ENCODE peak calls at places on chromosomes 2 and 18, in five cellular contexts. One of them, this sample, is unnamed.

GRCh38 chr18:28511421-28511821 is 334.5 kb upstream of the CDH2 start:
- DNase-seq in GM12865: no peak
- DNase-seq in transverse colon: no peak
- DNase-seq in lower leg skin: no peak
- DNase-seq in foreskin keratinocyte: peak; percentile 40
- DNase-seq in this sample: no peak

GRCh38 chr2:180246281-180246680 is 239.2 kb upstream of the CWC22 start:
- DNase-seq in foreskin keratinocyte: no peak
- DNase-seq in lower leg skin: no peak
- DNase-seq in GM12865: no peak
- DNase-seq in transverse colon: no peak
- DNase-seq in this sample: no peak

GRCh38 chr2:240325654-240326031 is 109.8 kb upstream of the GPC1 start:
- DNase-seq in GM12865: no peak
- DNase-seq in foreskin keratinocyte: no peak
- DNase-seq in transverse colon: no peak
- DNase-seq in lower leg skin: no peak
- DNase-seq in this sample: peak; percentile 74

GRCh38 chr2:136386046-136386445 is 268.1 kb upstream of the CXCR4 start:
- DNase-seq in transverse colon: no peak
- DNase-seq in GM12865: no peak
- DNase-seq in lower leg skin: no peak
- DNase-seq in foreskin keratinocyte: no peak
- DNase-seq in this sample: peak; percentile 28

GRCh38 chr2:229714736-229715541 is 584 bp upstream of the DNER start:
- DNase-seq in GM12865: peak; percentile 44
- DNase-seq in lower leg skin: no peak
- DNase-seq in foreskin keratinocyte: no peak
- DNase-seq in transverse colon: peak; percentile 39
- DNase-seq in this sample: peak; percentile 71

GRCh38 chr2:48414640-48414979 is 115.3 kb upstream of the STON1 start:
- DNase-seq in GM12865: no peak
- DNase-seq in foreskin keratinocyte: no peak
- DNase-seq in transverse colon: no peak
- DNase-seq in lower leg skin: no peak
- DNase-seq in this sample: no peak

GRCh38 chr2:1593371-1594205 is 150.7 kb downstream of the PXDN start:
- DNase-seq in foreskin keratinocyte: no peak
- DNase-seq in transverse colon: no peak
- DNase-seq in lower leg skin: no peak
- DNase-seq in GM12865: no peak
- DNase-seq in this sample: no peak

GRCh38 chr2:158969717-158970521 is 1.5 kb downstream of the TANC1 start:
- DNase-seq in foreskin keratinocyte: no peak
- DNase-seq in lower leg skin: no peak
- DNase-seq in GM12865: no peak
- DNase-seq in transverse colon: peak; percentile 51
- DNase-seq in this sample: peak; percentile 49

GRCh38 chr2:179255129-179255528 is 9.5 kb downstream of the SESTD1 start:
- DNase-seq in transverse colon: no peak
- DNase-seq in GM12865: peak; percentile 31
- DNase-seq in foreskin keratinocyte: no peak
- DNase-seq in lower leg skin: no peak
- DNase-seq in this sample: no peak

GRCh38 chr2:204407209-204408070 is 137.8 kb upstream of the PARD3B start:
- DNase-seq in lower leg skin: no peak
- DNase-seq in transverse colon: no peak
- DNase-seq in foreskin keratinocyte: no peak
- DNase-seq in GM12865: no peak
- DNase-seq in this sample: no peak

GRCh38 chr2:117557626-117558025 is 256.9 kb upstream of the DDX18 start:
- DNase-seq in GM12865: no peak
- DNase-seq in foreskin keratinocyte: no peak
- DNase-seq in lower leg skin: no peak
- DNase-seq in transverse colon: no peak
- DNase-seq in this sample: no peak

GRCh38 chr2:238970553-238971081 is 122.7 kb downstream of the TWIST2 start:
- DNase-seq in transverse colon: peak; percentile 51
- DNase-seq in lower leg skin: no peak
- DNase-seq in GM12865: peak; percentile 49
- DNase-seq in foreskin keratinocyte: no peak
- DNase-seq in this sample: peak; percentile 67

GRCh38 chr2:42944744-42945415 is 152.5 kb upstream of the HAAO start:
- DNase-seq in lower leg skin: no peak
- DNase-seq in foreskin keratinocyte: no peak
- DNase-seq in transverse colon: no peak
- DNase-seq in GM12865: no peak
- DNase-seq in this sample: no peak

GRCh38 chr2:167478196-167478595 is 589.9 kb downstream of the XIRP2 start:
- DNase-seq in lower leg skin: no peak
- DNase-seq in foreskin keratinocyte: no peak
- DNase-seq in transverse colon: no peak
- DNase-seq in GM12865: no peak
- DNase-seq in this sample: no peak

GRCh38 chr18:48725596-48725995 is 186.8 kb downstream of the CTIF start:
- DNase-seq in transverse colon: no peak
- DNase-seq in foreskin keratinocyte: no peak
- DNase-seq in lower leg skin: no peak
- DNase-seq in GM12865: no peak
- DNase-seq in this sample: no peak

GRCh38 chr2:215460682-215461081 is 24.8 kb upstream of the FN1 start:
- DNase-seq in transverse colon: no peak
- DNase-seq in GM12865: no peak
- DNase-seq in lower leg skin: no peak
- DNase-seq in foreskin keratinocyte: peak; percentile 91
- DNase-seq in this sample: no peak

GRCh38 chr2:58479557-58480120 is 238.5 kb upstream of the FANCL start:
- DNase-seq in foreskin keratinocyte: no peak
- DNase-seq in transverse colon: no peak
- DNase-seq in lower leg skin: no peak
- DNase-seq in GM12865: no peak
- DNase-seq in this sample: no peak

GRCh38 chr2:29663266-29663665 is 258.1 kb downstream of the ALK start:
- DNase-seq in foreskin keratinocyte: peak; percentile 81
- DNase-seq in GM12865: no peak
- DNase-seq in transverse colon: no peak
- DNase-seq in lower leg skin: no peak
- DNase-seq in this sample: no peak

GRCh38 chr2:217625475-217626245 is 377.1 kb downstream of the TNS1 start:
- DNase-seq in GM12865: no peak
- DNase-seq in foreskin keratinocyte: no peak
- DNase-seq in lower leg skin: no peak
- DNase-seq in transverse colon: no peak
- DNase-seq in this sample: no peak

GRCh38 chr2:158936978-158937377 is 31.5 kb upstream of the TANC1 start:
- DNase-seq in lower leg skin: peak; percentile 62
- DNase-seq in transverse colon: no peak
- DNase-seq in GM12865: no peak
- DNase-seq in foreskin keratinocyte: peak; percentile 75
- DNase-seq in this sample: no peak

GRCh38 chr2:85277416-85278158 is 50.2 kb downstream of the TGOLN2 start:
- DNase-seq in transverse colon: no peak
- DNase-seq in lower leg skin: no peak
- DNase-seq in GM12865: no peak
- DNase-seq in foreskin keratinocyte: peak; percentile 95
- DNase-seq in this sample: no peak

GRCh38 chr2:239948100-239948881 is 76.9 kb downstream of the NDUFA10 start:
- DNase-seq in GM12865: no peak
- DNase-seq in transverse colon: no peak
- DNase-seq in lower leg skin: no peak
- DNase-seq in foreskin keratinocyte: no peak
- DNase-seq in this sample: no peak

GRCh38 chr2:70901235-70902066 is 34.2 kb upstream of the ATP6V1B1 start:
- DNase-seq in lower leg skin: no peak
- DNase-seq in foreskin keratinocyte: no peak
- DNase-seq in transverse colon: no peak
- DNase-seq in GM12865: no peak
- DNase-seq in this sample: no peak

GRCh38 chr18:79439201-79440023 is 43.7 kb downstream of the NFATC1 start:
- DNase-seq in GM12865: no peak
- DNase-seq in foreskin keratinocyte: no peak
- DNase-seq in transverse colon: no peak
- DNase-seq in lower leg skin: no peak
- DNase-seq in this sample: no peak

GRCh38 chr2:69111036-69111435 is 98.1 kb downstream of the ANTXR1 start:
- DNase-seq in foreskin keratinocyte: no peak
- DNase-seq in lower leg skin: no peak
- DNase-seq in transverse colon: no peak
- DNase-seq in GM12865: no peak
- DNase-seq in this sample: no peak

GRCh38 chr2:218429951-218430692 is 11.2 kb downstream of the VIL1 start:
- DNase-seq in GM12865: no peak
- DNase-seq in transverse colon: no peak
- DNase-seq in lower leg skin: no peak
- DNase-seq in foreskin keratinocyte: no peak
- DNase-seq in this sample: no peak

GRCh38 chr18:28127763-28128737 is 48.9 kb downstream of the CDH2 start:
- DNase-seq in lower leg skin: no peak
- DNase-seq in transverse colon: no peak
- DNase-seq in foreskin keratinocyte: no peak
- DNase-seq in GM12865: no peak
- DNase-seq in this sample: no peak

GRCh38 chr2:120470717-120471060 is 124.8 kb downstream of the INHBB start:
- DNase-seq in GM12865: no peak
- DNase-seq in transverse colon: no peak
- DNase-seq in foreskin keratinocyte: no peak
- DNase-seq in lower leg skin: no peak
- DNase-seq in this sample: no peak

GRCh38 chr18:28735731-28736130 is 558.8 kb upstream of the CDH2 start:
- DNase-seq in transverse colon: no peak
- DNase-seq in lower leg skin: no peak
- DNase-seq in GM12865: no peak
- DNase-seq in foreskin keratinocyte: peak; percentile 35
- DNase-seq in this sample: no peak

GRCh38 chr2:47016172-47016913 is 100.7 kb upstream of the MCFD2 start:
- DNase-seq in lower leg skin: no peak
- DNase-seq in transverse colon: peak; percentile 19
- DNase-seq in foreskin keratinocyte: peak; percentile 73
- DNase-seq in GM12865: no peak
- DNase-seq in this sample: no peak

GRCh38 chr2:211085056-211085680 is 528.8 kb downstream of the CPS1 start:
- DNase-seq in GM12865: peak; percentile 36
- DNase-seq in foreskin keratinocyte: peak; percentile 6
- DNase-seq in transverse colon: no peak
- DNase-seq in lower leg skin: no peak
- DNase-seq in this sample: peak; percentile 32

GRCh38 chr2:135701442-135701841 is 40.2 kb upstream of the UBXN4 start:
- DNase-seq in foreskin keratinocyte: peak; percentile 26
- DNase-seq in lower leg skin: no peak
- DNase-seq in GM12865: no peak
- DNase-seq in transverse colon: no peak
- DNase-seq in this sample: no peak

GRCh38 chr2:9710311-9710710 is 79.5 kb upstream of the YWHAQ start:
- DNase-seq in foreskin keratinocyte: peak; percentile 44
- DNase-seq in GM12865: no peak
- DNase-seq in transverse colon: no peak
- DNase-seq in lower leg skin: no peak
- DNase-seq in this sample: no peak

DNA sequence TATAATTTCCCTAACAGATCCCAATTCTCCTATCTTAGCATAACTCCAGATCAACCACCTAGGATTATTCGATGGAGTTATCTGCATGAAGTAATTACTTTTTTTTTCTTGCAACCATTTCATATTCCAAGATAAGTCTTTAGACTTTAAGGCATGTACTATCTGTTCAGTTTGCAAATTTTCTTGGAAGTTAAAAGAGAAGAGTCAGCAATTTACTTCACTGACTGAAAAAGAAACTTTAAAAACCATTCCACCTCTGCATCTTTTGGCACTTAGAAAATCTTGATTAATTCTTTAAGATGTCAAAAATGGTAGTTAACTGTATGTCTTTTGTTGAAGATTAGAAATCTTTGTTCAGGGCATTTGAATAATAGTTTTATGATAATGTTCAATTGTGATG is 830.5 kb upstream of the KLHL29 start:
- DNase-seq in lower leg skin: no peak
- DNase-seq in transverse colon: no peak
- DNase-seq in GM12865: no peak
- DNase-seq in foreskin keratinocyte: no peak
- DNase-seq in this sample: no peak
- TF ChIP-seq CTCF in lower leg skin: no peak
- TF ChIP-seq CTCF in transverse colon: no peak
- TF ChIP-seq CTCF in GM12865: no peak
- TF ChIP-seq CTCF in foreskin keratinocyte: no peak
- TF ChIP-seq CTCF in this sample: no peak

GRCh38 chr18:50194623-50195532 is at the start of gene MYO5B:
- DNase-seq in GM12865: peak; percentile 57
- DNase-seq in transverse colon: peak; percentile 91
- DNase-seq in lower leg skin: no peak
- DNase-seq in foreskin keratinocyte: no peak
- DNase-seq in this sample: peak; percentile 72
- TF ChIP-seq CTCF in GM12865: peak; percentile 63
- TF ChIP-seq CTCF in transverse colon: peak; percentile 13
- TF ChIP-seq CTCF in lower leg skin: no peak
- TF ChIP-seq CTCF in foreskin keratinocyte: peak; percentile 67
- TF ChIP-seq CTCF in this sample: peak; percentile 28

GRCh38 chr2:191155608-191156071 is 4.8 kb upstream of the STAT4 start:
- DNase-seq in foreskin keratinocyte: no peak
- DNase-seq in GM12865: peak; percentile 57
- DNase-seq in lower leg skin: no peak
- DNase-seq in transverse colon: no peak
- DNase-seq in this sample: no peak
- TF ChIP-seq CTCF in foreskin keratinocyte: peak; percentile 80
- TF ChIP-seq CTCF in GM12865: peak; percentile 62
- TF ChIP-seq CTCF in lower leg skin: no peak
- TF ChIP-seq CTCF in transverse colon: peak; percentile 54
- TF ChIP-seq CTCF in this sample: peak; percentile 48

DNA sequence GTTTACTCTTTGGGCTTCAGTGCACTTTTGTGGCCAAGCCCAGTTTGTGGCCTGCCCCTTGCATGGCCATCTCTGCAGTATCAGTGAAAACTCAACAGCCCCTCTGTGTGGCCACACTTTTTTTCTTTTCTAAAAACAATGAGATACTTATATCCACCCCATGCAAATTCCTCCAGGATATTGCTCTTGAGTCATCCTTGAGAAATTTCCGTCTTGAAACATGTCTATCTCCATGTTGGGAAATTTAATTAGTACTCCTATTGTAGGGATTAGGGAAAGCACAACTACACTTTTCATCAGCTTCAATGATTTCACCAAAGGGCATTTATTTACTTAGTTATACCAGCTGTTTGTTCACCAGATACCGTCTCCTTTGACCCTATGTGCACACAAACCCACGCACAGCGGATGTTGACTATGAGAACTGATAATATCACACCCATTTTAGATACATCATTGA is 993.1 kb downstream of the TSN start:
- DNase-seq in transverse colon: no peak
- DNase-seq in lower leg skin: no peak
- DNase-seq in GM12865: no peak
- DNase-seq in foreskin keratinocyte: peak; percentile 32
- DNase-seq in this sample: peak; percentile 15
- TF ChIP-seq CTCF in transverse colon: no peak
- TF ChIP-seq CTCF in lower leg skin: no peak
- TF ChIP-seq CTCF in GM12865: no peak
- TF ChIP-seq CTCF in foreskin keratinocyte: no peak
- TF ChIP-seq CTCF in this sample: no peak

This sample was measured in testis.